ENCODE peak calls at places on chromosome 7, in eight cellular contexts. One of them, this sample, is unnamed.

GRCh38 chr7:1027285-1028043 is 16.9 kb upstream of the GPR146 start:
- DNase-seq in hepatocyte: peak; percentile 46
- DNase-seq in activated CD8-positive, alpha-beta memory T cell treated with anti-CD3 and anti-CD28 coated beads for 1 hour: no peak
- DNase-seq in sigmoid colon: no peak
- DNase-seq in SK-MEL-5: no peak
- DNase-seq in Daoy: peak; percentile 33
- DNase-seq in iPS DF 6.9: no peak
- DNase-seq in right lobe of liver: no peak
- DNase-seq in this sample: no peak

GRCh38 chr7:22427855-22428254 is 70.9 kb upstream of the RAPGEF5 start:
- DNase-seq in hepatocyte: no peak
- DNase-seq in activated CD8-positive, alpha-beta memory T cell treated with anti-CD3 and anti-CD28 coated beads for 1 hour: no peak
- DNase-seq in sigmoid colon: no peak
- DNase-seq in SK-MEL-5: no peak
- DNase-seq in Daoy: no peak
- DNase-seq in iPS DF 6.9: no peak
- DNase-seq in right lobe of liver: no peak
- DNase-seq in this sample: peak; percentile 64

GRCh38 chr7:33982425-33982786 is 77.1 kb downstream of the BMPER start:
- DNase-seq in hepatocyte: no peak
- DNase-seq in activated CD8-positive, alpha-beta memory T cell treated with anti-CD3 and anti-CD28 coated beads for 1 hour: no peak
- DNase-seq in sigmoid colon: no peak
- DNase-seq in SK-MEL-5: peak; percentile 74
- DNase-seq in Daoy: peak; percentile 63
- DNase-seq in iPS DF 6.9: peak; percentile 27
- DNase-seq in right lobe of liver: no peak
- DNase-seq in this sample: no peak

GRCh38 chr7:35454575-35455385 is 200.9 kb upstream of the TBX20 start:
- DNase-seq in hepatocyte: no peak
- DNase-seq in activated CD8-positive, alpha-beta memory T cell treated with anti-CD3 and anti-CD28 coated beads for 1 hour: no peak
- DNase-seq in sigmoid colon: no peak
- DNase-seq in SK-MEL-5: no peak
- DNase-seq in Daoy: no peak
- DNase-seq in iPS DF 6.9: no peak
- DNase-seq in right lobe of liver: no peak
- DNase-seq in this sample: no peak

GRCh38 chr7:46189255-46189790 is 268.3 kb upstream of the IGFBP3 start:
- DNase-seq in hepatocyte: no peak
- DNase-seq in activated CD8-positive, alpha-beta memory T cell treated with anti-CD3 and anti-CD28 coated beads for 1 hour: no peak
- DNase-seq in sigmoid colon: no peak
- DNase-seq in SK-MEL-5: no peak
- DNase-seq in Daoy: no peak
- DNase-seq in iPS DF 6.9: no peak
- DNase-seq in right lobe of liver: no peak
- DNase-seq in this sample: no peak

GRCh38 chr7:55188590-55189446 is 170.0 kb downstream of the EGFR start:
- DNase-seq in hepatocyte: peak; percentile 83
- DNase-seq in activated CD8-positive, alpha-beta memory T cell treated with anti-CD3 and anti-CD28 coated beads for 1 hour: no peak
- DNase-seq in sigmoid colon: no peak
- DNase-seq in SK-MEL-5: no peak
- DNase-seq in Daoy: no peak
- DNase-seq in iPS DF 6.9: no peak
- DNase-seq in right lobe of liver: no peak
- DNase-seq in this sample: no peak

GRCh38 chr7:47447621-47448349 is 134.1 kb downstream of the TNS3 start:
- DNase-seq in hepatocyte: no peak
- DNase-seq in activated CD8-positive, alpha-beta memory T cell treated with anti-CD3 and anti-CD28 coated beads for 1 hour: no peak
- DNase-seq in sigmoid colon: no peak
- DNase-seq in SK-MEL-5: no peak
- DNase-seq in Daoy: no peak
- DNase-seq in iPS DF 6.9: no peak
- DNase-seq in right lobe of liver: no peak
- DNase-seq in this sample: no peak

GRCh38 chr7:157719008-157719682 is 382.3 kb downstream of the DNAJB6 start:
- DNase-seq in hepatocyte: no peak
- DNase-seq in activated CD8-positive, alpha-beta memory T cell treated with anti-CD3 and anti-CD28 coated beads for 1 hour: no peak
- DNase-seq in sigmoid colon: peak; percentile 47
- DNase-seq in SK-MEL-5: no peak
- DNase-seq in Daoy: no peak
- DNase-seq in iPS DF 6.9: no peak
- DNase-seq in right lobe of liver: no peak
- DNase-seq in this sample: no peak

GRCh38 chr7:2173184-2173827 is 59.4 kb downstream of the MAD1L1 start:
- DNase-seq in hepatocyte: no peak
- DNase-seq in activated CD8-positive, alpha-beta memory T cell treated with anti-CD3 and anti-CD28 coated beads for 1 hour: no peak
- DNase-seq in sigmoid colon: no peak
- DNase-seq in SK-MEL-5: no peak
- DNase-seq in Daoy: no peak
- DNase-seq in iPS DF 6.9: no peak
- DNase-seq in right lobe of liver: no peak
- DNase-seq in this sample: no peak

GRCh38 chr7:158120751-158121150 is 466.9 kb downstream of the PTPRN2 start:
- DNase-seq in hepatocyte: no peak
- DNase-seq in activated CD8-positive, alpha-beta memory T cell treated with anti-CD3 and anti-CD28 coated beads for 1 hour: no peak
- DNase-seq in sigmoid colon: peak; percentile 37
- DNase-seq in SK-MEL-5: no peak
- DNase-seq in Daoy: no peak
- DNase-seq in iPS DF 6.9: no peak
- DNase-seq in right lobe of liver: no peak
- DNase-seq in this sample: peak; percentile 6

This sample was measured in pons.